ENCODE peak calls at places on chromosomes 7 and 10, in nine cellular contexts. L is NCI-H69; V is GM12865; W is mesothelial cell of epicardium; B is GM04504; T is EL; U is activated CD4-positive, alpha-beta T cell treated with anti-CD3 and anti-CD28 coated beads, Interleukin-2, amount 50 U/mL, for 4 hours; R is lower leg skin; S is HEK293T. F is an unnamed sample.

GRCh38 chr10:36366843-36367242 is 724.7 kb upstream of the FZD8 start:
- DNase-seq in L (no peak), V (no peak), W (no peak), B (no peak), T (no peak), U (no peak), R (no peak), S (no peak), F (no peak)

GRCh38 chr7:28957064-28957821 is 887 bp downstream of the TRIL start:
- DNase-seq in L (peak), V (no peak), W (no peak), B (no peak), T (peak), U (no peak), R (no peak), S (no peak), F (peak)

GRCh38 chr10:58335306-58336005 is 650 bp downstream of the UBE2D1 start:
- DNase-seq in L (peak), V (peak), W (no peak), B (no peak), T (peak), U (peak), R (no peak), S (peak), F (peak)

GRCh38 chr10:46536171-46536570 is 20.3 kb downstream of the GPRIN2 start:
- DNase-seq in L (no peak), V (no peak), W (no peak), B (no peak), T (no peak), U (no peak), R (no peak), S (no peak), F (no peak)

GRCh38 chr7:112212516-112213036 is 6.1 kb downstream of the ZNF277 start:
- DNase-seq in L (no peak), V (no peak), W (no peak), B (no peak), T (peak), U (no peak), R (no peak), S (no peak), F (no peak)

GRCh38 chr7:105213619-105214018 is 175.1 kb downstream of the SRPK2 start:
- DNase-seq in L (no peak), V (no peak), W (no peak), B (no peak), T (no peak), U (no peak), R (no peak), S (no peak), F (no peak)

GRCh38 chr10:126315471-126316177 is 72.7 kb downstream of the ADAM12 start:
- DNase-seq in L (no peak), V (no peak), W (no peak), B (peak), T (peak), U (no peak), R (no peak), S (no peak), F (no peak)

GRCh38 chr7:20075992-20076813 is 141.0 kb downstream of the MACC1 start:
- DNase-seq in L (no peak), V (no peak), W (no peak), B (no peak), T (no peak), U (no peak), R (no peak), S (no peak), F (no peak)

GRCh38 chr10:89279449-89279869 is 22.4 kb upstream of the IFIT2 start:
- DNase-seq in L (no peak), V (no peak), W (no peak), B (no peak), T (peak), U (no peak), R (no peak), S (no peak), F (no peak)

GRCh38 chr10:86614853-86615252 is 39.5 kb upstream of the OPN4 start:
- DNase-seq in L (peak), V (no peak), W (no peak), B (no peak), T (no peak), U (no peak), R (peak), S (no peak), F (no peak)

GRCh38 chr10:90775351-90776028 is 82.3 kb downstream of the HTR7 start:
- DNase-seq in L (no peak), V (peak), W (no peak), B (no peak), T (peak), U (no peak), R (no peak), S (no peak), F (no peak)

GRCh38 chr7:116728413-116728812 is 56.4 kb downstream of the MET start:
- DNase-seq in L (no peak), V (no peak), W (no peak), B (no peak), T (no peak), U (no peak), R (no peak), S (no peak), F (no peak)

GRCh38 chr7:84524714-84525694 is 330.4 kb upstream of the SEMA3A start:
- DNase-seq in L (no peak), V (no peak), W (no peak), B (peak), T (peak), U (no peak), R (no peak), S (no peak), F (no peak)